ENCODE peak calls at places on chromosomes 1 and 21, in nine cellular contexts. M is osteoblast; S is GM06990; Y is GM18507; R is activated effector memory CD4-positive, alpha-beta T cell treated with anti-CD3 and anti-CD28 coated beads, Interleukin-2, amount 50 U/mL, for 16 hours; A is DMS153; K is stimulated activated CD4-positive, alpha-beta T cell treated with anti-CD3 and anti-CD28 coated beads, Interleukin-2, amount 100 ng/mL, for 48 hours; D is posterior cingulate gyrus; O is neural crest cell. U is an unnamed sample.

GRCh38 chr1:200908158-200908868 is 13.6 kb downstream of the INAVA start:
- DNase-seq in M (no peak), S (no peak), Y (no peak), R (no peak), A (no peak), K (no peak), D (no peak), O (no peak), U (no peak)

GRCh38 chr1:236748471-236748870 is 46.6 kb upstream of the MTR start:
- DNase-seq in M (no peak), S (no peak), Y (no peak), R (no peak), A (no peak), K (no peak), D (no peak), O (no peak), U (no peak)

GRCh38 chr1:14570514-14570913 is 28.0 kb upstream of the KAZN start:
- DNase-seq in M (no peak), S (no peak), Y (no peak), R (no peak), A (no peak), K (no peak), D (no peak), O (no peak), U (no peak)

GRCh38 chr1:226047495-226047894 is 15.0 kb upstream of the H3-3A start:
- DNase-seq in M (no peak), S (no peak), Y (no peak), R (no peak), A (no peak), K (no peak), D (no peak), O (no peak), U (no peak)

GRCh38 chr1:145956776-145957442 is 908 bp downstream of the LIX1L start:
- DNase-seq in M (no peak), S (no peak), Y (no peak), R (no peak), A (no peak), K (no peak), D (no peak), O (no peak), U (no peak)

GRCh38 chr1:1419812-1420653 is 1.0 kb downstream of the ANKRD65 start:
- DNase-seq in M (peak; percentile 96), S (no peak), Y (no peak), R (no peak), A (no peak), K (no peak), D (peak; percentile 93), O (no peak), U (no peak)

GRCh38 chr1:15323351-15323988 is 76.4 kb downstream of the FHAD1 start:
- DNase-seq in M (peak; percentile 93), S (no peak), Y (peak; percentile 47), R (peak; percentile 89), A (peak; percentile 49), K (peak; percentile 63), D (peak; percentile 96), O (peak; percentile 79), U (peak; percentile 39)

GRCh38 chr1:1616045-1616821 is 933 bp downstream of the MIB2 start:
- DNase-seq in M (peak; percentile 99), S (peak; percentile 54), Y (no peak), R (peak; percentile 80), A (no peak), K (no peak), D (no peak), O (no peak), U (no peak)

GRCh38 chr1:36109041-36109679 is 15.9 kb downstream of the COL8A2 start:
- DNase-seq in M (peak; percentile 98), S (no peak), Y (no peak), R (no peak), A (no peak), K (no peak), D (no peak), O (no peak), U (no peak)

GRCh38 chr21:33893917-33894316 is 21.7 kb downstream of the ATP5PO start:
- DNase-seq in M (no peak), S (no peak), Y (no peak), R (no peak), A (no peak), K (no peak), D (no peak), O (no peak), U (no peak)

GRCh38 chr1:194297999-194298598 is 1111.7 kb upstream of the B3GALT2 start:
- DNase-seq in M (no peak), S (no peak), Y (no peak), R (no peak), A (no peak), K (no peak), D (no peak), O (no peak), U (no peak)

GRCh38 chr1:32906652-32907051 is 5.5 kb upstream of the TMEM54 start:
- DNase-seq in M (peak; percentile 41), S (no peak), Y (no peak), R (no peak), A (no peak), K (no peak), D (no peak), O (no peak), U (no peak)

GRCh38 chr1:200724064-200724463 is 14.6 kb upstream of the CAMSAP2 start:
- DNase-seq in M (peak; percentile 49), S (no peak), Y (no peak), R (no peak), A (no peak), K (no peak), D (no peak), O (no peak), U (no peak)

GRCh38 chr1:92881391-92881790 is 49.6 kb downstream of the RPL5 start:
- DNase-seq in M (no peak), S (no peak), Y (no peak), R (no peak), A (no peak), K (no peak), D (no peak), O (no peak), U (no peak)

GRCh38 chr1:224047538-224047937 is 66.4 kb upstream of the FBXO28 start:
- DNase-seq in M (no peak), S (no peak), Y (no peak), R (no peak), A (no peak), K (no peak), D (no peak), O (no peak), U (no peak)

GRCh38 chr1:84855168-84855567 is 37.8 kb downstream of the LPAR3 start:
- DNase-seq in M (no peak), S (no peak), Y (no peak), R (no peak), A (no peak), K (no peak), D (no peak), O (no peak), U (no peak)

GRCh38 chr1:10724052-10724494 is 72.4 kb downstream of the CASZ1 start:
- DNase-seq in M (peak; percentile 96), S (no peak), Y (no peak), R (no peak), A (peak; percentile 71), K (no peak), D (no peak), O (no peak), U (no peak)

GRCh38 chr1:86218859-86219258 is 62.3 kb upstream of the COL24A1 start:
- DNase-seq in M (no peak), S (no peak), Y (no peak), R (no peak), A (no peak), K (no peak), D (no peak), O (no peak), U (no peak)

GRCh38 chr1:225871374-225872074 is 10.7 kb downstream of the TMEM63A start:
- DNase-seq in M (peak; percentile 19), S (no peak), Y (no peak), R (no peak), A (peak; percentile 97), K (no peak), D (peak; percentile 43), O (no peak), U (no peak)

GRCh38 chr1:41325801-41326200 is 35.4 kb upstream of the FOXO6 start:
- DNase-seq in M (peak; percentile 82), S (no peak), Y (no peak), R (no peak), A (no peak), K (no peak), D (no peak), O (no peak), U (no peak)

GRCh38 chr21:35378881-35379280 is 329.8 kb upstream of the RUNX1 start:
- DNase-seq in M (no peak), S (no peak), Y (no peak), R (no peak), A (no peak), K (no peak), D (no peak), O (no peak), U (no peak)

GRCh38 chr1:18836654-18837053 is 22.8 kb downstream of the TAS1R2 start:
- DNase-seq in M (no peak), S (no peak), Y (no peak), R (no peak), A (no peak), K (no peak), D (peak; percentile 45), O (no peak), U (no peak)

GRCh38 chr21:41419921-41420862 is 5.8 kb upstream of the MX1 start:
- DNase-seq in M (peak; percentile 98), S (peak; percentile 80), Y (no peak), R (peak; percentile 82), A (peak; percentile 60), K (peak; percentile 26), D (peak; percentile 94), O (peak; percentile 45), U (no peak)

GRCh38 chr1:15735304-15736034 is 589 bp upstream of the SLC25A34 start:
- DNase-seq in M (peak; percentile 79), S (no peak), Y (no peak), R (no peak), A (no peak), K (no peak), D (no peak), O (no peak), U (no peak)

GRCh38 chr1:154873321-154873950 is 3.4 kb upstream of the KCNN3 start:
- DNase-seq in M (no peak), S (no peak), Y (no peak), R (peak; percentile 30), A (no peak), K (no peak), D (peak; percentile 58), O (no peak), U (no peak)

GRCh38 chr1:246121533-246121932 is 385.5 kb downstream of the SMYD3 start:
- DNase-seq in M (no peak), S (no peak), Y (no peak), R (no peak), A (no peak), K (no peak), D (no peak), O (no peak), U (no peak)

GRCh38 chr1:116486424-116486823 is 84.4 kb downstream of the CD58 start:
- DNase-seq in M (no peak), S (no peak), Y (no peak), R (no peak), A (no peak), K (no peak), D (no peak), O (no peak), U (no peak)

GRCh38 chr1:101278845-101279244 is 42.0 kb downstream of the S1PR1 start:
- DNase-seq in M (no peak), S (no peak), Y (no peak), R (no peak), A (no peak), K (no peak), D (no peak), O (no peak), U (no peak)

GRCh38 chr21:15768853-15769252 is 39.1 kb downstream of the USP25 start:
- DNase-seq in M (no peak), S (no peak), Y (no peak), R (no peak), A (no peak), K (no peak), D (no peak), O (no peak), U (no peak)

GRCh38 chr1:89939059-89939570 is 55.8 kb upstream of the ZNF326 start:
- DNase-seq in M (no peak), S (no peak), Y (no peak), R (no peak), A (no peak), K (no peak), D (peak; percentile 92), O (peak; percentile 40), U (no peak)

GRCh38 chr1:235067396-235068154 is 61.1 kb downstream of the TOMM20 start:
- DNase-seq in M (peak; percentile 95), S (no peak), Y (no peak), R (no peak), A (peak; percentile 53), K (no peak), D (peak; percentile 94), O (no peak), U (no peak)

U was measured in NT2/D1.